ENCODE peak calls at places on chromosomes 3 and 15, in nine cellular contexts. M, W, V, E, R, I, J, D and G are unnamed samples.

GRCh38 chr15:40759961-40760360 is 3.9 kb upstream of the GCHFR start:
- DNase-seq in M (no peak), W (no peak), V (no peak), E (no peak), R (no peak), I (no peak), J (no peak), D (no peak), G (peak; percentile 68)

GRCh38 chr3:120741320-120741719 is 996 bp downstream of the RABL3 start:
- DNase-seq in M (no peak), W (no peak), V (no peak), E (no peak), R (no peak), I (no peak), J (no peak), D (no peak), G (peak; percentile 7)

GRCh38 chr3:185528481-185529009 is 23.8 kb downstream of the LIPH start:
- DNase-seq in M (no peak), W (no peak), V (no peak), E (no peak), R (no peak), I (no peak), J (no peak), D (no peak), G (no peak)

GRCh38 chr3:17088602-17089313 is 204.0 kb downstream of the PLCL2 start:
- DNase-seq in M (no peak), W (no peak), V (no peak), E (no peak), R (no peak), I (peak; percentile 57), J (no peak), D (peak; percentile 56), G (no peak)

GRCh38 chr3:72573051-72573450 is 275.2 kb downstream of the SHQ1 start:
- DNase-seq in M (no peak), W (no peak), V (no peak), E (no peak), R (no peak), I (no peak), J (no peak), D (no peak), G (no peak)

GRCh38 chr3:24562874-24563273 is 68.2 kb upstream of the THRB start:
- DNase-seq in M (no peak), W (no peak), V (no peak), E (no peak), R (no peak), I (no peak), J (no peak), D (no peak), G (no peak)

GRCh38 chr3:135907422-135908165 is 57.9 kb upstream of the PPP2R3A start:
- DNase-seq in M (no peak), W (no peak), V (no peak), E (no peak), R (no peak), I (no peak), J (no peak), D (no peak), G (no peak)

GRCh38 chr3:143010024-143010423 is 8.7 kb downstream of the U2SURP start:
- DNase-seq in M (no peak), W (no peak), V (no peak), E (no peak), R (no peak), I (no peak), J (no peak), D (no peak), G (no peak)

GRCh38 chr3:184717608-184717995 is 5.7 kb upstream of the MAGEF1 start:
- DNase-seq in M (no peak), W (no peak), V (no peak), E (no peak), R (no peak), I (no peak), J (no peak), D (no peak), G (no peak)